ENCODE peak calls at places on chromosomes 3 and 15, in eight cellular contexts. J, C, M, X, Y, P, Q and U are unnamed samples.
A peak's percentile ranks its signal among the peaks of the same experiment; 100 is the strongest.

GRCh38 chr3:195073866-195074860 is 196.8 kb downstream of the XXYLT1 start:
- DNase-seq in X (peak; percentile 67), J (no peak), M (no peak), Y (no peak), P (no peak), C (no peak), Q (no peak), U (no peak)

GRCh38 chr3:146308682-146309081 is 57.8 kb upstream of the PLSCR4 start:
- DNase-seq in J (peak; percentile 85), X (no peak), P (peak; percentile 25), M (no peak), Y (no peak), C (no peak), Q (no peak), U (no peak)

GRCh38 chr3:98602078-98602678 is 8.8 kb upstream of the CPOX start:
- DNase-seq in C (peak; percentile 53), X (no peak), Y (peak; percentile 33), Q (no peak), P (peak; percentile 66), J (peak; percentile 76), M (peak; percentile 71), U (peak; percentile 75)

GRCh38 chr15:39685999-39686613 is 96.5 kb downstream of the FSIP1 start:
- DNase-seq in Q (peak; percentile 32), J (peak; percentile 70), M (peak; percentile 37), P (peak; percentile 39), C (peak; percentile 43), Y (peak; percentile 9), X (no peak), U (peak; percentile 68)

GRCh38 chr3:72590732-72591192 is 257.5 kb downstream of the SHQ1 start:
- DNase-seq in Y (no peak), C (peak; percentile 93), M (no peak), J (no peak), Q (no peak), P (no peak), X (no peak), U (no peak)

GRCh38 chr15:74179983-74180688 is 6.6 kb downstream of the ISLR start:
- DNase-seq in C (no peak), P (no peak), X (peak; percentile 73), Y (peak; percentile 54), M (no peak), Q (no peak), J (peak; percentile 37), U (no peak)

GRCh38 chr15:55846108-55846707 is 103.3 kb upstream of the PRTG start:
- DNase-seq in Q (no peak), J (peak; percentile 88), M (peak; percentile 57), X (no peak), P (peak; percentile 62), Y (peak; percentile 19), C (peak; percentile 69), U (peak; percentile 78)

GRCh38 chr15:31347981-31348803 is 21.6 kb downstream of the KLF13 start:
- DNase-seq in J (no peak), C (no peak), Y (no peak), P (no peak), X (no peak), M (no peak), Q (no peak), U (no peak)

GRCh38 chr3:42526616-42527367 is 24.3 kb downstream of the VIPR1 start:
- DNase-seq in Q (no peak), C (no peak), P (no peak), X (no peak), Y (no peak), M (no peak), J (no peak), U (no peak)

GRCh38 chr3:113560845-113561623 is 28.7 kb downstream of the SIDT1 start:
- DNase-seq in P (no peak), M (no peak), Y (no peak), X (no peak), Q (no peak), C (no peak), J (no peak), U (no peak)

GRCh38 chr3:112390783-112391641 is 58.1 kb downstream of the CD200 start:
- DNase-seq in J (peak; percentile 98), C (no peak), P (no peak), Y (peak; percentile 24), M (no peak), X (no peak), Q (peak; percentile 40), U (no peak)

GRCh38 chr3:31567036-31567435 is 34.3 kb downstream of the STT3B start:
- DNase-seq in M (no peak), Y (no peak), J (no peak), X (no peak), P (no peak), Q (no peak), C (peak; percentile 27), U (peak; percentile 58)

GRCh38 chr15:84791763-84792162 is 25.4 kb upstream of the ALPK3 start:
- DNase-seq in X (no peak), P (no peak), M (no peak), Y (no peak), J (peak; percentile 15), C (no peak), Q (no peak), U (no peak)

GRCh38 chr15:85725019-85725418 is 69.7 kb downstream of the KLHL25 start:
- DNase-seq in C (no peak), J (no peak), P (no peak), M (no peak), Y (no peak), Q (no peak), X (no peak), U (no peak)

GRCh38 chr3:101340591-101340990 is 20.2 kb upstream of the IMPG2 start:
- DNase-seq in X (no peak), C (no peak), P (no peak), M (no peak), J (peak; percentile 2), Q (no peak), Y (no peak), U (no peak)

GRCh38 chr3:121698914-121699313 is 38.2 kb upstream of the HCLS1 start:
- DNase-seq in Q (no peak), P (peak; percentile 10), X (no peak), C (no peak), Y (no peak), J (no peak), M (no peak), U (no peak)

GRCh38 chr3:97958396-97958795 is 13.8 kb downstream of the RIOX2 start:
- DNase-seq in Y (no peak), M (no peak), X (no peak), J (peak; percentile 52), P (no peak), Q (no peak), C (no peak), U (no peak)

GRCh38 chr3:28808068-28808467 is 459.4 kb upstream of the AZI2 start:
- DNase-seq in J (no peak), Y (no peak), P (no peak), X (no peak), Q (no peak), M (no peak), C (no peak), U (no peak)

GRCh38 chr3:69012111-69012835 is 1.2 kb downstream of the EOGT start:
- DNase-seq in C (no peak), M (no peak), J (peak; percentile 63), Q (peak; percentile 83), Y (no peak), P (peak; percentile 44), X (no peak), U (no peak)

GRCh38 chr3:36874351-36874874 is 70.4 kb downstream of the TRANK1 start:
- DNase-seq in J (no peak), P (no peak), X (no peak), M (no peak), Y (no peak), Q (no peak), C (no peak), U (no peak)

GRCh38 chr15:70902105-70902504 is 9.5 kb downstream of the LRRC49 start:
- DNase-seq in P (no peak), Y (no peak), Q (no peak), C (no peak), X (no peak), J (peak; percentile 95), M (peak; percentile 28), U (peak; percentile 2)

DNA sequence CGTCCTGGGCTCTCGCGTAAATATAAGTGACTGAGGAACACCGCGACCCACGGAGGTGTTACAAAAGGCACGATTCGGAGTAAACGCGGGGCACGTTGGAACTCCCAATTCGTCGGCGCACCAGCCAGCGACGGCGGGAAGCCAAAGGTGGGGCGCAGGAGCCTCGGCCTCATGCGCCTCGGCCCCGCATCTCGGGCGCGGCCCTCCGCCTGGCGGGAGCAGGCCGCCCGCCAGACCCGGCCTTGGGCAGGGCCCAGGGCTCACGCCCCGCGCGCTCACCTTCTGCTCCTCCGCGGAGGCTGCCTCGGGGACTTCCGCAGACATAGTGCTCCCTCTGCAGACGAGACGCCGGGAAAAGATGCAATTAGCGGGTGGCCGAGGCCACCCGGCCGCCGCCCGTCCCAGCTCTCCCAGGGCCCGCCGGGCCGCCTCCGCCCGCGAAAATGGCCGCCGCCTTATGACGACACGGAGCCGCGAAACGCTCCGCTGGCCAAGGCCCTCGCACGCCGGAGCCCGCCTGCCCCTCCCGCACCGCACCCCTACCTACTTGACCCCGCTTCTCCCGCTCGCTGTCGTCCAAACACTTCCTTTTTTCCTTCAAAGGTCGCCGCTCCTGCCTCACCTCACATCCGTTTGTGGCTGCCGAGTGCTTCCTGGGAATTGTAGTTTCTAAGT is at the start of gene ARPP19:
- DNase-seq in Y (peak; percentile 73), M (peak; percentile 95), P (peak; percentile 92), Q (peak; percentile 89), C (peak; percentile 94), X (peak; percentile 96), J (peak; percentile 86), U (peak; percentile 90)
- TF ChIP-seq POLR2A in Y (peak; percentile 72), M (peak; percentile 40), P (peak; percentile 65), Q (peak; percentile 87), C (peak; percentile 69), X (peak; percentile 38), J (peak; percentile 62), U (peak; percentile 85)

GRCh38 chr3:189636048-189636447 is 4.9 kb downstream of the TP63 start:
- DNase-seq in J (no peak), Y (no peak), M (no peak), C (no peak), X (no peak), P (no peak), Q (no peak), U (no peak)
- TF ChIP-seq POLR2A in J (no peak), Y (no peak), M (no peak), C (no peak), X (no peak), P (no peak), Q (no peak), U (no peak)

GRCh38 chr3:53493997-53494791 is at the start of gene CACNA1D:
- DNase-seq in X (no peak), J (no peak), P (peak; percentile 18), C (no peak), Y (no peak), M (peak; percentile 23), Q (peak; percentile 33), U (peak; percentile 5)
- TF ChIP-seq POLR2A in X (no peak), J (no peak), P (no peak), C (no peak), Y (no peak), M (no peak), Q (no peak), U (no peak)

GRCh38 chr3:170864525-170865208 is 5.3 kb downstream of the RPL22L1 start:
- DNase-seq in J (no peak), Y (no peak), C (no peak), M (no peak), Q (no peak), X (no peak), P (no peak), U (no peak)
- TF ChIP-seq POLR2A in J (peak; percentile 32), Y (no peak), C (no peak), M (no peak), Q (no peak), X (no peak), P (no peak), U (no peak)